ENCODE peak calls at places on chromosomes 16 and 17, in seven cellular contexts. One of them, this sample, is unnamed.

GRCh38 chr16:54072237-54072636 is 214.3 kb downstream of the IRX3 start:
- DNase-seq in A549: no peak
- DNase-seq in K562: no peak
- DNase-seq in HCT116: no peak
- DNase-seq in H1: peak; percentile 1
- DNase-seq in GM12878: no peak
- DNase-seq in endothelial cell of umbilical vein: no peak
- DNase-seq in this sample: no peak

GRCh38 chr17:50499722-50500121 is 8.5 kb upstream of the MYCBPAP start:
- DNase-seq in A549: no peak
- DNase-seq in K562: no peak
- DNase-seq in HCT116: no peak
- DNase-seq in H1: no peak
- DNase-seq in GM12878: no peak
- DNase-seq in endothelial cell of umbilical vein: no peak
- DNase-seq in this sample: no peak

GRCh38 chr17:18963126-18964017 is 11.4 kb downstream of the SLC5A10 start:
- DNase-seq in A549: no peak
- DNase-seq in K562: no peak
- DNase-seq in HCT116: no peak
- DNase-seq in H1: no peak
- DNase-seq in GM12878: no peak
- DNase-seq in endothelial cell of umbilical vein: no peak
- DNase-seq in this sample: no peak

GRCh38 chr17:44209786-44210341 is 9.6 kb downstream of the UBTF start:
- DNase-seq in A549: no peak
- DNase-seq in K562: no peak
- DNase-seq in HCT116: no peak
- DNase-seq in H1: no peak
- DNase-seq in GM12878: no peak
- DNase-seq in endothelial cell of umbilical vein: no peak
- DNase-seq in this sample: peak; percentile 71

GRCh38 chr16:10180771-10181163 is 1.5 kb downstream of the GRIN2A start:
- DNase-seq in A549: peak; percentile 17
- DNase-seq in K562: peak; percentile 68
- DNase-seq in HCT116: no peak
- DNase-seq in H1: peak; percentile 93
- DNase-seq in GM12878: no peak
- DNase-seq in endothelial cell of umbilical vein: no peak
- DNase-seq in this sample: no peak

GRCh38 chr17:69906306-69906705 is 168.7 kb upstream of the KCNJ16 start:
- DNase-seq in A549: no peak
- DNase-seq in K562: no peak
- DNase-seq in HCT116: no peak
- DNase-seq in H1: no peak
- DNase-seq in GM12878: no peak
- DNase-seq in endothelial cell of umbilical vein: no peak
- DNase-seq in this sample: no peak

GRCh38 chr16:15822957-15823356 is 33.9 kb downstream of the MYH11 start:
- DNase-seq in A549: no peak
- DNase-seq in K562: no peak
- DNase-seq in HCT116: no peak
- DNase-seq in H1: no peak
- DNase-seq in GM12878: no peak
- DNase-seq in endothelial cell of umbilical vein: no peak
- DNase-seq in this sample: no peak

GRCh38 chr17:16439867-16440351 is 24.5 kb downstream of the TRPV2 start:
- DNase-seq in A549: no peak
- DNase-seq in K562: no peak
- DNase-seq in HCT116: no peak
- DNase-seq in H1: no peak
- DNase-seq in GM12878: no peak
- DNase-seq in endothelial cell of umbilical vein: peak; percentile 29
- DNase-seq in this sample: peak; percentile 77

GRCh38 chr16:69494993-69495392 is 70.6 kb downstream of the CYB5B start:
- DNase-seq in A549: peak; percentile 45
- DNase-seq in K562: peak; percentile 66
- DNase-seq in HCT116: peak; percentile 44
- DNase-seq in H1: peak; percentile 83
- DNase-seq in GM12878: no peak
- DNase-seq in endothelial cell of umbilical vein: peak; percentile 42
- DNase-seq in this sample: peak; percentile 73

GRCh38 chr17:38511126-38512108 is 83.2 kb downstream of the ARHGAP23 start:
- DNase-seq in A549: no peak
- DNase-seq in K562: no peak
- DNase-seq in HCT116: no peak
- DNase-seq in H1: no peak
- DNase-seq in GM12878: no peak
- DNase-seq in endothelial cell of umbilical vein: no peak
- DNase-seq in this sample: no peak

GRCh38 chr16:66359811-66360608 is 6.5 kb upstream of the CDH5 start:
- DNase-seq in A549: no peak
- DNase-seq in K562: no peak
- DNase-seq in HCT116: no peak
- DNase-seq in H1: no peak
- DNase-seq in GM12878: no peak
- DNase-seq in endothelial cell of umbilical vein: peak; percentile 95
- DNase-seq in this sample: no peak

DNA sequence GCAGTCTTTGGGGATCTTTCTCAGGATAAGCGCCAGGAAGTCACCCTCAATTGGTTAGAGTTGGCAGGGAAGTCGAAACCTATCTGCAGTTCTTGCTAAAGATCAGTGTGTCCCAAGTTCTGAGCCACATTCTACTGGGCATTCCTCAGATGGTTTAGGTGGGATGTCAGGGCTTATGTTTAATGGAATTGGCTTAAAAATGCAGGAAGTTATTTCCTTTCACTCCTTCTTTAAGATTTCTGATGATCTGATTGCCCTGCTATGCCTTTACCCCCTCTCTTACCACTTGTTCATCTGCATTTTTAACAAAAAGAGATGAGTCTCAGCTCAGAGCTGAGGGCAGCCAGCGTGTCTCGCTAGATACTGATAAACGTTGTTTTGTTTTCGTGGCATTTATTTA is 30.8 kb downstream of the FOXL1 start:
- DNase-seq in A549: peak; percentile 30
- DNase-seq in K562: no peak
- DNase-seq in HCT116: no peak
- DNase-seq in H1: no peak
- DNase-seq in GM12878: no peak
- DNase-seq in endothelial cell of umbilical vein: no peak
- DNase-seq in this sample: no peak
- H3K4me3 ChIP-seq in A549: no peak overlapping the region
- H3K4me3 ChIP-seq in K562: no peak overlapping the region
- H3K4me3 ChIP-seq in HCT116: no peak overlapping the region
- H3K4me3 ChIP-seq in H1: no peak overlapping the region
- H3K4me3 ChIP-seq in GM12878: no peak overlapping the region
- H3K4me3 ChIP-seq in endothelial cell of umbilical vein: no peak overlapping the region
- H3K4me3 ChIP-seq in this sample: no peak overlapping the region

DNA sequence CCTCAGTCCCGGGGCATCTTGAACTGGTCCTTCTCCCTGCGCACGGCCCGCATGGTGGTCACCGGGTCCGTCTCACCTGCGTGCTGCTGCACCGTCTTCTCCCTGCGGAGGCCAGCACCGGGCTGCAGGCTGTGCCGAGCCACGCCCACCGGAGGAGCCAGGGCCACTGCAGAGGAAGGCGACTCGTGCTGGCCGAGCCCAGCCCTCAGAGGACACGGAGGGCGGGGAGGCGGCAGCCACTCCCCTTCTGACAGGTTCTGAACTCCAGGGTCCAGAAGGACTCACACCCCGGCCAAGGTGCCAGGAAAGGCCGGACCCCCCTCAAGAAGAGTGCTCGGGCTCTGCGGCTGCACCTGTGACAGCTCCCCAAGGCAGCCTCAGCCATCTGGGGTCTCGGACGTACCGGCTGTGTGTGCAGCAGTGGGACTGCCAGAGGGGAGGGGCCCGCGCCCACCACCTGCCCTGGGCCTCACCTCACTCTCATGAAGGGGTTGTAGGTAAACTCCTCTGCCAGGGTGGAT is 15.8 kb upstream of the IGFALS start:
- DNase-seq in A549: peak; percentile 50
- DNase-seq in K562: peak; percentile 40
- DNase-seq in HCT116: no peak
- DNase-seq in H1: no peak
- DNase-seq in GM12878: no peak
- DNase-seq in endothelial cell of umbilical vein: no peak
- DNase-seq in this sample: no peak
- TF ChIP-seq MAX in A549: no peak
- TF ChIP-seq MAX in K562: no peak
- TF ChIP-seq MAX in HCT116: no peak
- TF ChIP-seq MAX in H1: peak; percentile 46
- TF ChIP-seq MAX in GM12878: no peak
- TF ChIP-seq MAX in endothelial cell of umbilical vein: no peak
- TF ChIP-seq MAX in this sample: no peak

DNA sequence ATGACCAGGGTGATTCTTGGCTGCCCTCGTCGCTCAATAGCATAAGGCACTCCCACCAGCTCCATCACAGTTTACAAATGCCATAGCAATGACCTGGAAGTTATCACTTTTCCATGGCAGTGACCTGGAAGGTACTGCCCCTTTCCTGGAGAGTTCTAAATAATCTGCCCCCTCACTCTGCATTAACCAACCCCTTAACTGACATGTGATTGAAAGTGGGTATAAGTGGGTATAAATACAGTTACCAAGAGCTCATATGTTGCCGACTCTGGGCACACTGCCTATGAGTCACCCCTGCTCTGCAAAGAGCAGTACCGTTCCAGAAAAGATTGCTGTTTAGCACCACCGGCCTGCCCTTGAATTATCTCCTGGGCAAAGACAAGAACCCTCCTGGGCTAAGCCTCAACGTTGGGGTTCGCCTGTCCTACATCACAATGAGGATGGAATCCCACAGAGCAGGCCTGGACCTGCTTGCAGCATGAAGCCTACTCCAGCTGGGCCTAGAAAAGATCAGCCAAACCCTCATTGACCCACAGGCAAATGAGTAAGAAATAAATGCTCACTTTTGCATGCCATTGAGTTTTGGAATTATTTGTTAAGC is 95.2 kb upstream of the SEC14L1 start:
- DNase-seq in A549: peak; percentile 40
- DNase-seq in K562: no peak
- DNase-seq in HCT116: no peak
- DNase-seq in H1: no peak
- DNase-seq in GM12878: no peak
- DNase-seq in endothelial cell of umbilical vein: no peak
- DNase-seq in this sample: no peak
- TF ChIP-seq POLR2A in A549: no peak
- TF ChIP-seq POLR2A in K562: no peak
- TF ChIP-seq POLR2A in HCT116: no peak
- TF ChIP-seq POLR2A in H1: no peak
- TF ChIP-seq POLR2A in GM12878: no peak
- TF ChIP-seq POLR2A in endothelial cell of umbilical vein: no peak
- TF ChIP-seq POLR2A in this sample: no peak

GRCh38 chr17:64780096-64781012 is 118.2 kb upstream of the SMURF2 start:
- DNase-seq in A549: peak; percentile 62
- DNase-seq in K562: no peak
- DNase-seq in HCT116: peak; percentile 84
- DNase-seq in H1: peak; percentile 87
- DNase-seq in GM12878: no peak
- DNase-seq in endothelial cell of umbilical vein: peak; percentile 49
- DNase-seq in this sample: peak; percentile 20
- H3K4me3 ChIP-seq in A549: peak overlapping the region; percentile 51
- H3K4me3 ChIP-seq in K562: no peak overlapping the region
- H3K4me3 ChIP-seq in HCT116: peak overlapping the region; percentile 91
- H3K4me3 ChIP-seq in H1: peak overlapping the region; percentile 47
- H3K4me3 ChIP-seq in GM12878: peak overlapping the region; percentile 60
- H3K4me3 ChIP-seq in endothelial cell of umbilical vein: peak overlapping the region; percentile 94
- H3K4me3 ChIP-seq in this sample: peak overlapping the region; percentile 48

DNA sequence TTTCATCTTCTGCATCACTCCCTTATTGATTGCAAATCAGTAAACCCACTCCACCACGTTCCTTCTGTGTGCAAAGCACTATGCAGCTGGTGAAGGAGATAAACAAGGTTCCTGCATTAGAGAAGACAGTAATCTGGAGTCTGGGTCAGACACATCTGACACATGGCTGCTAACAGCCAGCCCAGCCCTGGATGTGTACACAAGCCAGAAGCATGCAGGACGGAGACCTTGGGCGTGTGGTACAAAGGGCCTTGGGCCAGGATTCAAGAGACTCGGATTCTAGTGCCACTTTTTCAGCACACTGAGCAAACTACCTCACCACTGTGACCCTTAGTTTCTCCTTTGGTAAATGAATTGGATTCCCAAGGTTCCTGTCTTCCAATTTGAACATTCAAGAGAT is 86.6 kb upstream of the DNAH9 start:
- DNase-seq in A549: no peak
- DNase-seq in K562: no peak
- DNase-seq in HCT116: no peak
- DNase-seq in H1: no peak
- DNase-seq in GM12878: no peak
- DNase-seq in endothelial cell of umbilical vein: no peak
- DNase-seq in this sample: no peak
- TF ChIP-seq MAX in A549: no peak
- TF ChIP-seq MAX in K562: no peak
- TF ChIP-seq MAX in HCT116: no peak
- TF ChIP-seq MAX in H1: no peak
- TF ChIP-seq MAX in GM12878: no peak
- TF ChIP-seq MAX in endothelial cell of umbilical vein: no peak
- TF ChIP-seq MAX in this sample: no peak

This sample was measured in NB4.